ENCODE peak calls at places on chromosomes 6 and 20, in five cellular contexts. X is frontal cortex, N is GM13977, R is occipital lobe, G is T-helper 9 cell. J is an unnamed sample.
A peak's percentile ranks its signal among the peaks of the same experiment; 100 is the strongest.

GRCh38 chr6:26055670-26056582 is 31.3 kb upstream of the HFE start:
- DNase-seq in X (peak; percentile 53), N (peak; percentile 77), R (peak; percentile 82), G (peak; percentile 67), J (peak; percentile 92)

GRCh38 chr6:28769626-28770402 is 154.0 kb downstream of the TRIM27 start:
- DNase-seq in X (no peak), N (no peak), R (no peak), G (no peak), J (no peak)

GRCh38 chr20:8427419-8428065 is 295.5 kb downstream of the PLCB1 start:
- DNase-seq in X (no peak), N (no peak), R (no peak), G (no peak), J (no peak)

GRCh38 chr6:10686901-10687300 is 7.5 kb downstream of the C6orf52 start:
- DNase-seq in X (no peak), N (no peak), R (no peak), G (no peak), J (no peak)

GRCh38 chr6:33994198-33995045 is 151.5 kb downstream of the GRM4 start:
- DNase-seq in X (no peak), N (no peak), R (no peak), G (no peak), J (no peak)

GRCh38 chr6:118372413-118372812 is 175.7 kb upstream of the PLN start:
- DNase-seq in X (no peak), N (no peak), R (no peak), G (no peak), J (no peak)

GRCh38 chr6:30325873-30326445 is 768 bp upstream of the TRIM39 start:
- DNase-seq in X (no peak), N (peak; percentile 80), R (peak; percentile 52), G (peak; percentile 74), J (no peak)

GRCh38 chr6:33750244-33750991 is 3.7 kb upstream of the IP6K3 start:
- DNase-seq in X (no peak), N (no peak), R (no peak), G (no peak), J (no peak)

GRCh38 chr20:5737619-5737953 is 12.6 kb upstream of the SHLD1 start:
- DNase-seq in X (no peak), N (no peak), R (no peak), G (no peak), J (no peak)

GRCh38 chr20:49497217-49497560 is 14.7 kb upstream of the KCNB1 start:
- DNase-seq in X (no peak), N (no peak), R (no peak), G (no peak), J (no peak)

GRCh38 chr6:40848038-40848437 is 191.0 kb downstream of the UNC5CL start:
- DNase-seq in X (no peak), N (no peak), R (no peak), G (no peak), J (no peak)

GRCh38 chr6:97437087-97437486 is 154.1 kb upstream of the MMS22L start:
- DNase-seq in X (peak; percentile 4), N (peak; percentile 9), R (no peak), G (no peak), J (peak; percentile 15)

GRCh38 chr6:166436195-166437139 is 53.7 kb upstream of the MPC1 start:
- DNase-seq in X (no peak), N (no peak), R (no peak), G (no peak), J (no peak)

GRCh38 chr6:158863646-158864045 is 44.5 kb upstream of the EZR start:
- DNase-seq in X (no peak), N (no peak), R (no peak), G (no peak), J (no peak)

GRCh38 chr20:52747736-52748135 is 224.4 kb upstream of the TSHZ2 start:
- DNase-seq in X (no peak), N (no peak), R (no peak), G (no peak), J (no peak)

GRCh38 chr6:82015043-82015442 is 232.5 kb downstream of the IBTK start:
- DNase-seq in X (no peak), N (no peak), R (no peak), G (no peak), J (no peak)

GRCh38 chr6:159969921-159970320 is 1.0 kb downstream of the IGF2R start:
- DNase-seq in X (peak; percentile 67), N (peak; percentile 73), R (no peak), G (no peak), J (peak; percentile 32)